ENCODE peak calls at places on chromosome 6, in five cellular contexts. One of them, this sample, is unnamed.

GRCh38 chr6:168197636-168198301 is 118.8 kb upstream of the FRMD1 start:
- DNase-seq in ovary: no peak
- DNase-seq in uterus: peak
- DNase-seq in Peyer's patch: peak
- DNase-seq in CD8-positive, alpha-beta T cell: no peak
- DNase-seq in this sample: no peak

GRCh38 chr6:139153876-139154275 is 19.0 kb downstream of the HECA start:
- DNase-seq in ovary: no peak
- DNase-seq in uterus: no peak
- DNase-seq in Peyer's patch: no peak
- DNase-seq in CD8-positive, alpha-beta T cell: no peak
- DNase-seq in this sample: no peak

GRCh38 chr6:83633609-83634008 is 75.3 kb downstream of the SNAP91 start:
- DNase-seq in ovary: no peak
- DNase-seq in uterus: no peak
- DNase-seq in Peyer's patch: no peak
- DNase-seq in CD8-positive, alpha-beta T cell: no peak
- DNase-seq in this sample: no peak

GRCh38 chr6:13302751-13303667 is 25.3 kb downstream of the TBC1D7 start:
- DNase-seq in ovary: peak
- DNase-seq in uterus: peak
- DNase-seq in Peyer's patch: peak
- DNase-seq in CD8-positive, alpha-beta T cell: peak
- DNase-seq in this sample: peak

GRCh38 chr6:30979076-30979475 is 4.4 kb upstream of the MUC21 start:
- DNase-seq in ovary: no peak
- DNase-seq in uterus: no peak
- DNase-seq in Peyer's patch: no peak
- DNase-seq in CD8-positive, alpha-beta T cell: no peak
- DNase-seq in this sample: no peak

GRCh38 chr6:19303381-19303780 is 533.8 kb upstream of the ID4 start:
- DNase-seq in ovary: no peak
- DNase-seq in uterus: no peak
- DNase-seq in Peyer's patch: no peak
- DNase-seq in CD8-positive, alpha-beta T cell: no peak
- DNase-seq in this sample: no peak

GRCh38 chr6:163943647-163944395 is 529.3 kb downstream of the QKI start:
- DNase-seq in ovary: no peak
- DNase-seq in uterus: no peak
- DNase-seq in Peyer's patch: no peak
- DNase-seq in CD8-positive, alpha-beta T cell: no peak
- DNase-seq in this sample: no peak

GRCh38 chr6:19180348-19181073 is 656.7 kb upstream of the ID4 start:
- DNase-seq in ovary: peak
- DNase-seq in uterus: peak
- DNase-seq in Peyer's patch: peak
- DNase-seq in CD8-positive, alpha-beta T cell: no peak
- DNase-seq in this sample: peak

GRCh38 chr6:91860951-91861350 is 1274.1 kb upstream of the MAP3K7 start:
- DNase-seq in ovary: no peak
- DNase-seq in uterus: no peak
- DNase-seq in Peyer's patch: no peak
- DNase-seq in CD8-positive, alpha-beta T cell: no peak
- DNase-seq in this sample: no peak

GRCh38 chr6:8664070-8664469 is 228.7 kb upstream of the SLC35B3 start:
- DNase-seq in ovary: no peak
- DNase-seq in uterus: no peak
- DNase-seq in Peyer's patch: no peak
- DNase-seq in CD8-positive, alpha-beta T cell: no peak
- DNase-seq in this sample: no peak

GRCh38 chr6:71406871-71407860 is 118.6 kb downstream of the OGFRL1 start:
- DNase-seq in ovary: no peak
- DNase-seq in uterus: no peak
- DNase-seq in Peyer's patch: no peak
- DNase-seq in CD8-positive, alpha-beta T cell: no peak
- DNase-seq in this sample: no peak

GRCh38 chr6:41706876-41707564 is 28.4 kb downstream of the TFEB start:
- DNase-seq in ovary: no peak
- DNase-seq in uterus: peak
- DNase-seq in Peyer's patch: no peak
- DNase-seq in CD8-positive, alpha-beta T cell: no peak
- DNase-seq in this sample: no peak

GRCh38 chr6:30884521-30885480 is 482 bp downstream of the DDR1 start:
- DNase-seq in ovary: peak
- DNase-seq in uterus: peak
- DNase-seq in Peyer's patch: peak
- DNase-seq in CD8-positive, alpha-beta T cell: peak
- DNase-seq in this sample: peak

GRCh38 chr6:96124778-96125177 is 109.0 kb downstream of the FUT9 start:
- DNase-seq in ovary: no peak
- DNase-seq in uterus: no peak
- DNase-seq in Peyer's patch: no peak
- DNase-seq in CD8-positive, alpha-beta T cell: no peak
- DNase-seq in this sample: no peak

GRCh38 chr6:1670711-1671462 is 61.2 kb downstream of the FOXC1 start:
- DNase-seq in ovary: no peak
- DNase-seq in uterus: no peak
- DNase-seq in Peyer's patch: no peak
- DNase-seq in CD8-positive, alpha-beta T cell: no peak
- DNase-seq in this sample: no peak

GRCh38 chr6:8839626-8840025 is 404.3 kb upstream of the SLC35B3 start:
- DNase-seq in ovary: no peak
- DNase-seq in uterus: no peak
- DNase-seq in Peyer's patch: no peak
- DNase-seq in CD8-positive, alpha-beta T cell: no peak
- DNase-seq in this sample: no peak

GRCh38 chr6:22067127-22067526 is 229.7 kb downstream of the PRL start:
- DNase-seq in ovary: no peak
- DNase-seq in uterus: no peak
- DNase-seq in Peyer's patch: no peak
- DNase-seq in CD8-positive, alpha-beta T cell: no peak
- DNase-seq in this sample: no peak

GRCh38 chr6:98846021-98846380 is 11.6 kb downstream of the POU3F2 start:
- DNase-seq in ovary: no peak
- DNase-seq in uterus: no peak
- DNase-seq in Peyer's patch: no peak
- DNase-seq in CD8-positive, alpha-beta T cell: no peak
- DNase-seq in this sample: no peak
- H3K4me3 ChIP-seq in ovary: no peak
- H3K4me3 ChIP-seq in uterus: no peak
- H3K4me3 ChIP-seq in Peyer's patch: no peak
- H3K4me3 ChIP-seq in CD8-positive, alpha-beta T cell: no peak
- H3K4me3 ChIP-seq in this sample: no peak

GRCh38 chr6:150145830-150146229 is 3.0 kb downstream of the PPP1R14C start:
- DNase-seq in ovary: no peak
- DNase-seq in uterus: no peak
- DNase-seq in Peyer's patch: no peak
- DNase-seq in CD8-positive, alpha-beta T cell: no peak
- DNase-seq in this sample: no peak
- H3K4me3 ChIP-seq in ovary: no peak
- H3K4me3 ChIP-seq in uterus: no peak
- H3K4me3 ChIP-seq in Peyer's patch: no peak
- H3K4me3 ChIP-seq in CD8-positive, alpha-beta T cell: no peak
- H3K4me3 ChIP-seq in this sample: peak

DNA sequence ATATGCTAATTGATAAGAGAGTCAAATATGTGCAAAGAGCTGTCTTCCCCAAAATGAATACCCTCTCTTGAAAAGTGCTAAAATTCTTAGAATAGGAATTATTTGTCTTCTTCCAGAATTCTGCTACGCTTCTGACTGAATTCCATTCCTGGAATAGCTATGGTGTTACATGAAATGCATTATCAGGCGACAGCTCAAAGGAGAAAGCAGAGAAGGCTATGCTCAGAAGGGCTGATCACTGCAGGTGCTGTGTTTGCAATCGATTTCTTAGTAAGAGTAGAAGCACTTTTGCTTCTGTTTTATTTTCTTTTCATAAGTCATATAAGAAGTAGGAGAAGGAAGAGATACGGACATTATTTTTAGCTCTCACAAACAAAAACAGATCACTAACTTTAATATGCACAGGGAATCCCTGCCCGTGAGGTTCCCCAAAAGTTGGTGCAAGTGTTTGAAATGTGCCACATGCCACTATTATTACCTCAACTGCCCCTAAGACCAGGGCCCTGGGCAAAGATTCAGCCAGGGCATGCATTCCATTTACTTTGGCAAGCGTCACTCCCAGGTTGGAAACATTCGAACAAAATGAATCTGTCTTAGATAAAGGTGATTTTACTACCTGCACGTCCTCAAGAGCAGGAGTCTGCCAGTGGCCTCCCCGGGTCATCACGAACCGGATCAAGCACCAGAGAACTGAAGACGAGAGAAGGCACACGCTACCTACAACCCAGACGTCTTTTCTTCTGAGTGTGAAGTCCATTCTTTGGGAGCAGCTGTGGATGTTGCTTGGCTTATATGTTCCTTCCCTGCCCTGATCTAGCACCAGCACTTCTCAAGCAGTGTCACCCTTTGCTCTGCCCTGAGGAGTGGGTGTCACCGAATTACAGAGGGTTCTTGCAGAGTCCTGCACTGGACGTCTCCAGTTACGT is 7.2 kb downstream of the MYLK4 start:
- DNase-seq in ovary: no peak
- DNase-seq in uterus: no peak
- DNase-seq in Peyer's patch: no peak
- DNase-seq in CD8-positive, alpha-beta T cell: no peak
- DNase-seq in this sample: no peak
- H3K4me3 ChIP-seq in ovary: no peak
- H3K4me3 ChIP-seq in uterus: no peak
- H3K4me3 ChIP-seq in Peyer's patch: no peak
- H3K4me3 ChIP-seq in CD8-positive, alpha-beta T cell: no peak
- H3K4me3 ChIP-seq in this sample: no peak

GRCh38 chr6:11853678-11854417 is 75.2 kb upstream of the ADTRP start:
- DNase-seq in ovary: no peak
- DNase-seq in uterus: no peak
- DNase-seq in Peyer's patch: no peak
- DNase-seq in CD8-positive, alpha-beta T cell: no peak
- DNase-seq in this sample: no peak

GRCh38 chr6:11851405-11851804 is 72.8 kb upstream of the ADTRP start:
- DNase-seq in ovary: no peak
- DNase-seq in uterus: no peak
- DNase-seq in Peyer's patch: no peak
- DNase-seq in CD8-positive, alpha-beta T cell: no peak
- DNase-seq in this sample: no peak

GRCh38 chr6:11854418-11855165 is 76.0 kb upstream of the ADTRP start:
- DNase-seq in ovary: no peak
- DNase-seq in uterus: no peak
- DNase-seq in Peyer's patch: no peak
- DNase-seq in CD8-positive, alpha-beta T cell: no peak
- DNase-seq in this sample: no peak

GRCh38 chr6:11848852-11849731 is 70.5 kb upstream of the ADTRP start:
- DNase-seq in ovary: no peak
- DNase-seq in uterus: no peak
- DNase-seq in Peyer's patch: no peak
- DNase-seq in CD8-positive, alpha-beta T cell: no peak
- DNase-seq in this sample: no peak

DNA sequence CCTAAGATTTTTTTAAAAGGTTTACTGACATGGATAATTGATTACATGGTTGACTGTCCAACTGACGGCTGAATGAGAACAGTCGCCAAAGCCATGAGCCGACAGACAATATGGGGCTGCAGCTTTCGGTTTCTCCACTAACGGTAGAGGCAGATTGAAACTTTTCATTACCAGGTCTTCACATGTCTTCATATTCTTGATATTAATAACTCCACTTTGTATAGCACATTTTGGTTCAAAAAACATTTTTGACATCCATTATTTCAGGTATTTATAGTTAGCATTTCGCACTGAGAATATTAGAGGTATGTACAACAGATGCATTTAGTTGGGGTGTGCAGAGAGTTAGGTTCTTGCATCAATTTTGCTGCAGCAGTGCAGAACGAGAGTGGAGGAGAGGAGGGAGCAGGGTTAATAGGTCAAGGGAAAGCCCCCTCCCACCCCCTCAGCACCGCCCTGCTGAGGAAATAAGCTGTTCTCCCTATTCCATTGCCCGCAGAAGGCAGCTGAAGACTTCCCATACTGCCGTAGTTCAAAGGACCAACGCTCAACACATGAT is 73.5 kb upstream of the ADTRP start:
- DNase-seq in ovary: no peak
- DNase-seq in uterus: no peak
- DNase-seq in Peyer's patch: no peak
- DNase-seq in CD8-positive, alpha-beta T cell: no peak
- DNase-seq in this sample: no peak
- H3K4me3 ChIP-seq in ovary: no peak
- H3K4me3 ChIP-seq in uterus: no peak
- H3K4me3 ChIP-seq in Peyer's patch: no peak
- H3K4me3 ChIP-seq in CD8-positive, alpha-beta T cell: no peak
- H3K4me3 ChIP-seq in this sample: no peak

DNA sequence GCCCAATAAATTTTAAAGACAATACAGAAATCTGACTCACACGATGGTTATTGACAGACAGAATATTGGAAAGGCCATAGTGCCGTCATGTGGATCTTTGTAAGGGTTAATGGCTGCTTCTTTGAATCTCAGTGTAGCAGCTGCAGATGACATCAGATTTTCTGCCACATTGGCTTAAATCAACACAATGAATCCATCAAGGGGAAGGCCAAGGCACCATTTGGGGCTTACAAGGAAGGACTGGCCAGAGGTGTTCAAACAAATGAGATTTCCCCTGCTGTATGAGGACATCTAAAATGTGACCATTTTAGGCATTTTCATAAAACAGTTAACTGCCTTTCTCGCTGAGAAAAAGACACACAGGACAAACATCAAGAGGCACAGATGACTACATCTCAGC is 281.0 kb upstream of the JARID2 start:
- DNase-seq in ovary: no peak
- DNase-seq in uterus: no peak
- DNase-seq in Peyer's patch: no peak
- DNase-seq in CD8-positive, alpha-beta T cell: no peak
- DNase-seq in this sample: no peak
- H3K4me3 ChIP-seq in ovary: no peak
- H3K4me3 ChIP-seq in uterus: no peak
- H3K4me3 ChIP-seq in Peyer's patch: no peak
- H3K4me3 ChIP-seq in CD8-positive, alpha-beta T cell: no peak
- H3K4me3 ChIP-seq in this sample: no peak

DNA sequence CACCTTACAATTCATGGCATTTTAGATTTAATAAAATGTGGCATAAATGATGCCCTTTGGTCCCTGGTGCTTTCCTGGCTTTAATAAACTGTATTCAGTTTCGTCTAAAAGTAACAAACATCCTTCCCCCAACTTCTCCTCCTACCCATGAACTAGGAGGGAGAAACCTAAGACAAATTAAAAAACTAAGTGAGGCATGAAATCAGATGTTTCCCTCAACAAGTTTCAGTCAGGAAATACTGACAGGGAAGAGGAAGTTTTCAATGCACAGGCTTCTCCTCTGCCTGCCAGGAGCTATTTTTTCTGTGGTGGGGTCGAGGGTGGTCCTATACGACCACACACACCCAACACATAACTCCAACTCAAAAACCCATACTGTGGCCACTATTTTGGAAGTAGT is 10.0 kb downstream of the HBS1L start:
- DNase-seq in ovary: no peak
- DNase-seq in uterus: no peak
- DNase-seq in Peyer's patch: no peak
- DNase-seq in CD8-positive, alpha-beta T cell: no peak
- DNase-seq in this sample: no peak
- H3K4me3 ChIP-seq in ovary: no peak
- H3K4me3 ChIP-seq in uterus: no peak
- H3K4me3 ChIP-seq in Peyer's patch: no peak
- H3K4me3 ChIP-seq in CD8-positive, alpha-beta T cell: no peak
- H3K4me3 ChIP-seq in this sample: no peak